ENCODE peak calls at places on chromosomes 7 and 10, in nine cellular contexts. One of them, this sample, is unnamed.

GRCh38 chr10:34721201-34721840 is 93.8 kb downstream of the PARD3 start:
- DNase-seq in COR-L47: no peak
- DNase-seq in fibroblast of lung: peak
- DNase-seq in mucosa of descending colon: no peak
- DNase-seq in GM12891: no peak
- DNase-seq in KBM-7: peak
- DNase-seq in fibroblast of mammary gland: peak
- DNase-seq in ovary: no peak
- DNase-seq in fibroblast of villous mesenchyme: peak
- DNase-seq in this sample: peak

GRCh38 chr10:94193466-94193924 is 169.2 kb downstream of the NOC3L start:
- DNase-seq in ovary: no peak
- DNase-seq in KBM-7: no peak
- DNase-seq in mucosa of descending colon: no peak
- DNase-seq in fibroblast of villous mesenchyme: peak
- DNase-seq in fibroblast of lung: peak
- DNase-seq in COR-L47: no peak
- DNase-seq in GM12891: no peak
- DNase-seq in fibroblast of mammary gland: peak
- DNase-seq in this sample: peak

GRCh38 chr7:98459529-98459928 is 58.6 kb upstream of the BAIAP2L1 start:
- DNase-seq in fibroblast of villous mesenchyme: no peak
- DNase-seq in ovary: no peak
- DNase-seq in fibroblast of lung: no peak
- DNase-seq in KBM-7: no peak
- DNase-seq in mucosa of descending colon: no peak
- DNase-seq in COR-L47: no peak
- DNase-seq in GM12891: no peak
- DNase-seq in fibroblast of mammary gland: no peak
- DNase-seq in this sample: no peak

GRCh38 chr10:124997791-124998623 is 56.1 kb downstream of the ZRANB1 start:
- DNase-seq in fibroblast of mammary gland: no peak
- DNase-seq in COR-L47: no peak
- DNase-seq in fibroblast of villous mesenchyme: no peak
- DNase-seq in fibroblast of lung: no peak
- DNase-seq in mucosa of descending colon: peak
- DNase-seq in GM12891: peak
- DNase-seq in KBM-7: no peak
- DNase-seq in ovary: peak
- DNase-seq in this sample: peak

GRCh38 chr10:72013202-72013945 is 49.2 kb downstream of the CHST3 start:
- DNase-seq in fibroblast of mammary gland: no peak
- DNase-seq in mucosa of descending colon: no peak
- DNase-seq in fibroblast of villous mesenchyme: no peak
- DNase-seq in ovary: no peak
- DNase-seq in KBM-7: no peak
- DNase-seq in GM12891: no peak
- DNase-seq in COR-L47: no peak
- DNase-seq in fibroblast of lung: no peak
- DNase-seq in this sample: no peak

GRCh38 chr7:54260868-54261475 is 281.2 kb upstream of the VSTM2A start:
- DNase-seq in KBM-7: no peak
- DNase-seq in fibroblast of villous mesenchyme: peak
- DNase-seq in ovary: no peak
- DNase-seq in fibroblast of lung: peak
- DNase-seq in GM12891: no peak
- DNase-seq in mucosa of descending colon: no peak
- DNase-seq in fibroblast of mammary gland: peak
- DNase-seq in COR-L47: no peak
- DNase-seq in this sample: no peak

GRCh38 chr7:132836746-132837145 is 245.1 kb downstream of the CHCHD3 start:
- DNase-seq in ovary: no peak
- DNase-seq in fibroblast of mammary gland: peak
- DNase-seq in fibroblast of villous mesenchyme: peak
- DNase-seq in GM12891: no peak
- DNase-seq in fibroblast of lung: peak
- DNase-seq in COR-L47: no peak
- DNase-seq in KBM-7: no peak
- DNase-seq in mucosa of descending colon: no peak
- DNase-seq in this sample: no peak

GRCh38 chr7:74478671-74479065 is 25.0 kb downstream of the GTF2IRD1 start:
- DNase-seq in COR-L47: no peak
- DNase-seq in fibroblast of villous mesenchyme: no peak
- DNase-seq in GM12891: no peak
- DNase-seq in fibroblast of lung: peak
- DNase-seq in ovary: no peak
- DNase-seq in mucosa of descending colon: no peak
- DNase-seq in KBM-7: no peak
- DNase-seq in fibroblast of mammary gland: no peak
- DNase-seq in this sample: no peak

GRCh38 chr7:132117181-132117580 is 459.1 kb downstream of the PLXNA4 start:
- DNase-seq in fibroblast of lung: peak
- DNase-seq in ovary: no peak
- DNase-seq in COR-L47: no peak
- DNase-seq in fibroblast of villous mesenchyme: peak
- DNase-seq in mucosa of descending colon: no peak
- DNase-seq in GM12891: no peak
- DNase-seq in KBM-7: no peak
- DNase-seq in fibroblast of mammary gland: peak
- DNase-seq in this sample: no peak

GRCh38 chr7:23246540-23246939 is at the start of gene GPNMB:
- DNase-seq in fibroblast of villous mesenchyme: peak
- DNase-seq in GM12891: no peak
- DNase-seq in KBM-7: no peak
- DNase-seq in ovary: peak
- DNase-seq in COR-L47: no peak
- DNase-seq in fibroblast of mammary gland: peak
- DNase-seq in mucosa of descending colon: peak
- DNase-seq in fibroblast of lung: peak
- DNase-seq in this sample: peak

GRCh38 chr10:94496010-94496409 is 49.6 kb upstream of the HELLS start:
- DNase-seq in fibroblast of villous mesenchyme: no peak
- DNase-seq in fibroblast of lung: no peak
- DNase-seq in GM12891: no peak
- DNase-seq in COR-L47: no peak
- DNase-seq in KBM-7: no peak
- DNase-seq in ovary: no peak
- DNase-seq in mucosa of descending colon: no peak
- DNase-seq in fibroblast of mammary gland: peak
- DNase-seq in this sample: no peak

GRCh38 chr10:119330342-119330741 is 123.0 kb downstream of the GRK5 start:
- DNase-seq in fibroblast of lung: no peak
- DNase-seq in KBM-7: no peak
- DNase-seq in ovary: no peak
- DNase-seq in mucosa of descending colon: no peak
- DNase-seq in COR-L47: no peak
- DNase-seq in fibroblast of mammary gland: no peak
- DNase-seq in GM12891: no peak
- DNase-seq in fibroblast of villous mesenchyme: peak
- DNase-seq in this sample: no peak

GRCh38 chr7:94243312-94243711 is 151.4 kb upstream of the COL1A2 start:
- DNase-seq in KBM-7: no peak
- DNase-seq in fibroblast of villous mesenchyme: no peak
- DNase-seq in ovary: no peak
- DNase-seq in fibroblast of mammary gland: no peak
- DNase-seq in COR-L47: no peak
- DNase-seq in fibroblast of lung: no peak
- DNase-seq in mucosa of descending colon: no peak
- DNase-seq in GM12891: no peak
- DNase-seq in this sample: no peak

GRCh38 chr10:51092402-51092801 is 18.1 kb downstream of the PRKG1 start:
- DNase-seq in COR-L47: no peak
- DNase-seq in KBM-7: no peak
- DNase-seq in GM12891: no peak
- DNase-seq in fibroblast of mammary gland: peak
- DNase-seq in mucosa of descending colon: peak
- DNase-seq in fibroblast of lung: peak
- DNase-seq in fibroblast of villous mesenchyme: no peak
- DNase-seq in ovary: peak
- DNase-seq in this sample: no peak

GRCh38 chr7:22332481-22332880 is 24.5 kb downstream of the RAPGEF5 start:
- DNase-seq in GM12891: no peak
- DNase-seq in fibroblast of mammary gland: no peak
- DNase-seq in fibroblast of villous mesenchyme: no peak
- DNase-seq in mucosa of descending colon: no peak
- DNase-seq in KBM-7: no peak
- DNase-seq in COR-L47: no peak
- DNase-seq in ovary: no peak
- DNase-seq in fibroblast of lung: no peak
- DNase-seq in this sample: no peak

GRCh38 chr7:139767561-139767982 is 10.2 kb downstream of the HIPK2 start:
- DNase-seq in COR-L47: no peak
- DNase-seq in mucosa of descending colon: no peak
- DNase-seq in fibroblast of lung: peak
- DNase-seq in KBM-7: peak
- DNase-seq in fibroblast of villous mesenchyme: no peak
- DNase-seq in ovary: no peak
- DNase-seq in GM12891: peak
- DNase-seq in fibroblast of mammary gland: peak
- DNase-seq in this sample: no peak

GRCh38 chr7:105871142-105871541 is 5.3 kb downstream of the ATXN7L1 start:
- DNase-seq in COR-L47: no peak
- DNase-seq in mucosa of descending colon: no peak
- DNase-seq in KBM-7: no peak
- DNase-seq in fibroblast of lung: no peak
- DNase-seq in ovary: no peak
- DNase-seq in GM12891: no peak
- DNase-seq in fibroblast of mammary gland: no peak
- DNase-seq in fibroblast of villous mesenchyme: no peak
- DNase-seq in this sample: no peak

GRCh38 chr7:139043823-139044812 is 8.3 kb upstream of the ZC3HAV1L start:
- DNase-seq in COR-L47: peak
- DNase-seq in mucosa of descending colon: peak
- DNase-seq in fibroblast of villous mesenchyme: peak
- DNase-seq in GM12891: no peak
- DNase-seq in fibroblast of lung: no peak
- DNase-seq in KBM-7: peak
- DNase-seq in fibroblast of mammary gland: no peak
- DNase-seq in ovary: no peak
- DNase-seq in this sample: peak